ENCODE peak calls at places on chromosomes 7 and 10, in seven cellular contexts. One of them, this sample, is unnamed.

GRCh38 chr7:122884186-122884585 is 2.1 kb downstream of the CADPS2 start:
- DNase-seq in stomach: no peak
- DNase-seq in foreskin fibroblast: no peak
- DNase-seq in prostate gland: peak; percentile 14
- DNase-seq in AG04450: no peak
- DNase-seq in GM06990: no peak
- DNase-seq in endothelial cell: no peak
- DNase-seq in this sample: no peak

GRCh38 chr10:114767589-114768393 is 53.8 kb upstream of the FHIP2A start:
- DNase-seq in stomach: peak; percentile 65
- DNase-seq in foreskin fibroblast: no peak
- DNase-seq in prostate gland: no peak
- DNase-seq in AG04450: no peak
- DNase-seq in GM06990: peak; percentile 3
- DNase-seq in endothelial cell: peak; percentile 11
- DNase-seq in this sample: peak; percentile 51

GRCh38 chr7:157769870-157770213 is 433.0 kb downstream of the DNAJB6 start:
- DNase-seq in stomach: no peak
- DNase-seq in foreskin fibroblast: no peak
- DNase-seq in prostate gland: no peak
- DNase-seq in AG04450: no peak
- DNase-seq in GM06990: no peak
- DNase-seq in endothelial cell: no peak
- DNase-seq in this sample: no peak

GRCh38 chr7:6516387-6516983 is 34.8 kb downstream of the GRID2IP start:
- DNase-seq in stomach: peak; percentile 87
- DNase-seq in foreskin fibroblast: peak; percentile 71
- DNase-seq in prostate gland: peak; percentile 78
- DNase-seq in AG04450: peak; percentile 55
- DNase-seq in GM06990: peak; percentile 54
- DNase-seq in endothelial cell: peak; percentile 83
- DNase-seq in this sample: peak; percentile 70

GRCh38 chr7:156865493-156865892 is 27.5 kb downstream of the LMBR1 start:
- DNase-seq in stomach: no peak
- DNase-seq in foreskin fibroblast: no peak
- DNase-seq in prostate gland: no peak
- DNase-seq in AG04450: no peak
- DNase-seq in GM06990: peak; percentile 18
- DNase-seq in endothelial cell: no peak
- DNase-seq in this sample: no peak

GRCh38 chr10:5512881-5513698 is 11.7 kb upstream of the CALML3 start:
- DNase-seq in stomach: no peak
- DNase-seq in foreskin fibroblast: no peak
- DNase-seq in prostate gland: no peak
- DNase-seq in AG04450: no peak
- DNase-seq in GM06990: no peak
- DNase-seq in endothelial cell: no peak
- DNase-seq in this sample: no peak

GRCh38 chr10:101305241-101306230 is 48.4 kb upstream of the BTRC start:
- DNase-seq in stomach: no peak
- DNase-seq in foreskin fibroblast: no peak
- DNase-seq in prostate gland: no peak
- DNase-seq in AG04450: no peak
- DNase-seq in GM06990: no peak
- DNase-seq in endothelial cell: no peak
- DNase-seq in this sample: no peak

GRCh38 chr10:72097448-72098300 is 9.3 kb upstream of the SPOCK2 start:
- DNase-seq in stomach: peak; percentile 70
- DNase-seq in foreskin fibroblast: peak; percentile 76
- DNase-seq in prostate gland: no peak
- DNase-seq in AG04450: peak; percentile 72
- DNase-seq in GM06990: no peak
- DNase-seq in endothelial cell: no peak
- DNase-seq in this sample: no peak

GRCh38 chr7:98210513-98211220 is 572 bp upstream of the BHLHA15 start:
- DNase-seq in stomach: no peak
- DNase-seq in foreskin fibroblast: peak; percentile 6
- DNase-seq in prostate gland: no peak
- DNase-seq in AG04450: no peak
- DNase-seq in GM06990: no peak
- DNase-seq in endothelial cell: no peak
- DNase-seq in this sample: peak; percentile 38

GRCh38 chr7:4123823-4124222 is 558.3 kb upstream of the FOXK1 start:
- DNase-seq in stomach: no peak
- DNase-seq in foreskin fibroblast: no peak
- DNase-seq in prostate gland: no peak
- DNase-seq in AG04450: no peak
- DNase-seq in GM06990: no peak
- DNase-seq in endothelial cell: no peak
- DNase-seq in this sample: no peak

GRCh38 chr7:5255832-5256231 is 26.9 kb upstream of the SLC29A4 start:
- DNase-seq in stomach: no peak
- DNase-seq in foreskin fibroblast: no peak
- DNase-seq in prostate gland: no peak
- DNase-seq in AG04450: no peak
- DNase-seq in GM06990: no peak
- DNase-seq in endothelial cell: no peak
- DNase-seq in this sample: no peak

GRCh38 chr7:87152897-87153641 is 816 bp downstream of the DMTF1 start:
- DNase-seq in stomach: peak; percentile 33
- DNase-seq in foreskin fibroblast: no peak
- DNase-seq in prostate gland: peak; percentile 24
- DNase-seq in AG04450: no peak
- DNase-seq in GM06990: no peak
- DNase-seq in endothelial cell: peak; percentile 27
- DNase-seq in this sample: peak; percentile 49

GRCh38 chr10:78899098-78899754 is 169.5 kb upstream of the ZMIZ1 start:
- DNase-seq in stomach: no peak
- DNase-seq in foreskin fibroblast: no peak
- DNase-seq in prostate gland: no peak
- DNase-seq in AG04450: no peak
- DNase-seq in GM06990: no peak
- DNase-seq in endothelial cell: no peak
- DNase-seq in this sample: no peak

GRCh38 chr10:10938676-10939075 is 79.0 kb upstream of the CELF2 start:
- DNase-seq in stomach: no peak
- DNase-seq in foreskin fibroblast: no peak
- DNase-seq in prostate gland: no peak
- DNase-seq in AG04450: no peak
- DNase-seq in GM06990: no peak
- DNase-seq in endothelial cell: no peak
- DNase-seq in this sample: no peak

GRCh38 chr10:13815766-13816165 is 229.0 kb downstream of the PRPF18 start:
- DNase-seq in stomach: no peak
- DNase-seq in foreskin fibroblast: peak; percentile 41
- DNase-seq in prostate gland: no peak
- DNase-seq in AG04450: no peak
- DNase-seq in GM06990: no peak
- DNase-seq in endothelial cell: no peak
- DNase-seq in this sample: no peak

GRCh38 chr7:35599061-35599460 is 95.9 kb downstream of the HERPUD2 start:
- DNase-seq in stomach: no peak
- DNase-seq in foreskin fibroblast: no peak
- DNase-seq in prostate gland: no peak
- DNase-seq in AG04450: no peak
- DNase-seq in GM06990: no peak
- DNase-seq in endothelial cell: no peak
- DNase-seq in this sample: no peak

GRCh38 chr7:38502289-38502688 is 128.9 kb downstream of the AMPH start:
- DNase-seq in stomach: no peak
- DNase-seq in foreskin fibroblast: no peak
- DNase-seq in prostate gland: no peak
- DNase-seq in AG04450: no peak
- DNase-seq in GM06990: no peak
- DNase-seq in endothelial cell: no peak
- DNase-seq in this sample: no peak

GRCh38 chr10:76270464-76270863 is 839.0 kb downstream of the LRMDA start:
- DNase-seq in stomach: no peak
- DNase-seq in foreskin fibroblast: no peak
- DNase-seq in prostate gland: no peak
- DNase-seq in AG04450: no peak
- DNase-seq in GM06990: no peak
- DNase-seq in endothelial cell: no peak
- DNase-seq in this sample: no peak

GRCh38 chr7:149427096-149427680 is 33.7 kb downstream of the ZNF777 start:
- DNase-seq in stomach: no peak
- DNase-seq in foreskin fibroblast: no peak
- DNase-seq in prostate gland: no peak
- DNase-seq in AG04450: no peak
- DNase-seq in GM06990: no peak
- DNase-seq in endothelial cell: no peak
- DNase-seq in this sample: no peak

GRCh38 chr7:149422914-149423285 is 38.0 kb downstream of the ZNF777 start:
- DNase-seq in stomach: peak; percentile 31
- DNase-seq in foreskin fibroblast: no peak
- DNase-seq in prostate gland: no peak
- DNase-seq in AG04450: no peak
- DNase-seq in GM06990: peak; percentile 46
- DNase-seq in endothelial cell: peak; percentile 18
- DNase-seq in this sample: peak; percentile 67

GRCh38 chr7:149420006-149420405 is 40.9 kb downstream of the ZNF777 start:
- DNase-seq in stomach: no peak
- DNase-seq in foreskin fibroblast: no peak
- DNase-seq in prostate gland: no peak
- DNase-seq in AG04450: no peak
- DNase-seq in GM06990: no peak
- DNase-seq in endothelial cell: no peak
- DNase-seq in this sample: no peak

GRCh38 chr7:149423441-149423970 is 37.4 kb downstream of the ZNF777 start:
- DNase-seq in stomach: no peak
- DNase-seq in foreskin fibroblast: no peak
- DNase-seq in prostate gland: no peak
- DNase-seq in AG04450: no peak
- DNase-seq in GM06990: no peak
- DNase-seq in endothelial cell: no peak
- DNase-seq in this sample: no peak

GRCh38 chr7:149422065-149422913 is 38.6 kb downstream of the ZNF777 start:
- DNase-seq in stomach: peak; percentile 74
- DNase-seq in foreskin fibroblast: peak; percentile 70
- DNase-seq in prostate gland: peak; percentile 41
- DNase-seq in AG04450: peak; percentile 2
- DNase-seq in GM06990: peak; percentile 89
- DNase-seq in endothelial cell: peak; percentile 83
- DNase-seq in this sample: peak; percentile 98
- TF ChIP-seq CTCF in stomach: peak; percentile 86
- TF ChIP-seq CTCF in foreskin fibroblast: peak; percentile 41
- TF ChIP-seq CTCF in prostate gland: peak; percentile 77
- TF ChIP-seq CTCF in AG04450: no peak
- TF ChIP-seq CTCF in GM06990: peak; percentile 36
- TF ChIP-seq CTCF in endothelial cell: peak; percentile 67
- TF ChIP-seq CTCF in this sample: peak; percentile 98

GRCh38 chr10:42830237-42830636 is 47.6 kb downstream of the BMS1 start:
- DNase-seq in stomach: no peak
- DNase-seq in foreskin fibroblast: no peak
- DNase-seq in prostate gland: peak; percentile 17
- DNase-seq in AG04450: no peak
- DNase-seq in GM06990: no peak
- DNase-seq in endothelial cell: no peak
- DNase-seq in this sample: no peak

GRCh38 chr10:42827201-42827600 is 44.6 kb downstream of the BMS1 start:
- DNase-seq in stomach: no peak
- DNase-seq in foreskin fibroblast: no peak
- DNase-seq in prostate gland: no peak
- DNase-seq in AG04450: no peak
- DNase-seq in GM06990: no peak
- DNase-seq in endothelial cell: peak; percentile 24
- DNase-seq in this sample: no peak
- TF ChIP-seq CTCF in stomach: no peak
- TF ChIP-seq CTCF in foreskin fibroblast: no peak
- TF ChIP-seq CTCF in prostate gland: no peak
- TF ChIP-seq CTCF in AG04450: peak; percentile 20
- TF ChIP-seq CTCF in GM06990: no peak
- TF ChIP-seq CTCF in endothelial cell: no peak
- TF ChIP-seq CTCF in this sample: no peak

GRCh38 chr7:134553976-134554375 is 5.1 kb downstream of the AKR1B15 start:
- DNase-seq in stomach: peak; percentile 34
- DNase-seq in foreskin fibroblast: no peak
- DNase-seq in prostate gland: no peak
- DNase-seq in AG04450: no peak
- DNase-seq in GM06990: no peak
- DNase-seq in endothelial cell: no peak
- DNase-seq in this sample: peak; percentile 10
- TF ChIP-seq CTCF in stomach: peak; percentile 17
- TF ChIP-seq CTCF in foreskin fibroblast: no peak
- TF ChIP-seq CTCF in prostate gland: no peak
- TF ChIP-seq CTCF in AG04450: no peak
- TF ChIP-seq CTCF in GM06990: peak; percentile 72
- TF ChIP-seq CTCF in endothelial cell: no peak
- TF ChIP-seq CTCF in this sample: peak; percentile 14

DNA sequence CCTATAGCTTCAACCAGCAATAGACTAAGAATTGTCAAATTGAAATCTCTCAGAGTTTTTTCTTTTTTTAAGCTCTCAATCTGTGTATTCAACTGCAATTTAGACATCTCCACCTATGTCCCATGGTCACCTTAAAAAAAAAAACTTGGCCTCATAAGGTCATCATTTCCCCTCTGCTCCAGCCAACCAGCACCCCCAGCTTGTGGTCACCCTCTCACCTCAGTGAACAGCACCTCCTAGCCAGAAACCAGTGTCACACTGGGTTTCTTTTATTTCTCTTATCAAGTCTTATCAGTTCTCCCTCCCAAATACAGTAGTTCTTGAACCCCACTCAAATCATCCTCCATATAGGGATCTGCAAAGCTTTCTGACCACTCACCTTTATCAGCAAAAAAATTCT is 4.0 kb downstream of the ITGB1 start:
- DNase-seq in stomach: no peak
- DNase-seq in foreskin fibroblast: no peak
- DNase-seq in prostate gland: no peak
- DNase-seq in AG04450: no peak
- DNase-seq in GM06990: no peak
- DNase-seq in endothelial cell: no peak
- DNase-seq in this sample: peak; percentile 38
- TF ChIP-seq CTCF in stomach: no peak
- TF ChIP-seq CTCF in foreskin fibroblast: no peak
- TF ChIP-seq CTCF in prostate gland: no peak
- TF ChIP-seq CTCF in AG04450: no peak
- TF ChIP-seq CTCF in GM06990: peak; percentile 30
- TF ChIP-seq CTCF in endothelial cell: no peak
- TF ChIP-seq CTCF in this sample: no peak